ENCODE peak calls at places on chromosomes 3 and 15, in eight cellular contexts. Z, Y, G, R, X, S, B and H are unnamed samples.

GRCh38 chr3:110378481-110378880 is 693.1 kb upstream of the NECTIN3 start:
- DNase-seq in Z (no peak), Y (no peak), G (no peak), R (peak; percentile 12), X (no peak), S (no peak), B (no peak), H (no peak)

GRCh38 chr15:70505971-70506887 is 257.1 kb downstream of the UACA start:
- DNase-seq in Z (no peak), Y (no peak), G (no peak), R (peak; percentile 79), X (no peak), S (no peak), B (no peak), H (no peak)

GRCh38 chr3:29764059-29764458 is 483.2 kb downstream of the RBMS3 start:
- DNase-seq in Z (no peak), Y (no peak), G (no peak), R (peak; percentile 21), X (no peak), S (no peak), B (no peak), H (peak; percentile 67)

GRCh38 chr3:184498986-184499606 is 62.5 kb upstream of the EPHB3 start:
- DNase-seq in Z (no peak), Y (no peak), G (no peak), R (no peak), X (no peak), S (no peak), B (no peak), H (no peak)

GRCh38 chr3:17535173-17535730 is 207.2 kb downstream of the TBC1D5 start:
- DNase-seq in Z (no peak), Y (no peak), G (no peak), R (no peak), X (no peak), S (no peak), B (no peak), H (no peak)

GRCh38 chr3:89586676-89587075 is 479.3 kb downstream of the EPHA3 start:
- DNase-seq in Z (no peak), Y (no peak), G (no peak), R (peak; percentile 89), X (no peak), S (no peak), B (no peak), H (no peak)

GRCh38 chr3:17489139-17489538 is 253.3 kb downstream of the TBC1D5 start:
- DNase-seq in Z (no peak), Y (no peak), G (no peak), R (no peak), X (no peak), S (no peak), B (no peak), H (no peak)

GRCh38 chr15:38054488-38054887 is 120.0 kb downstream of the TMCO5A start:
- DNase-seq in Z (no peak), Y (no peak), G (no peak), R (no peak), X (no peak), S (no peak), B (no peak), H (no peak)

GRCh38 chr3:187101184-187102072 is 37.9 kb downstream of the RPL39L start:
- DNase-seq in Z (peak; percentile 33), Y (peak; percentile 50), G (peak; percentile 15), R (peak; percentile 49), X (peak; percentile 21), S (no peak), B (peak; percentile 84), H (peak; percentile 69)

GRCh38 chr3:50186096-50186495 is 5.3 kb upstream of the GNAT1 start:
- DNase-seq in Z (no peak), Y (no peak), G (no peak), R (no peak), X (no peak), S (no peak), B (no peak), H (no peak)

GRCh38 chr3:112627419-112627818 is 13.5 kb downstream of the CCDC80 start:
- DNase-seq in Z (no peak), Y (no peak), G (no peak), R (no peak), X (no peak), S (no peak), B (no peak), H (no peak)

GRCh38 chr3:48507256-48508061 is 3.5 kb upstream of the SHISA5 start:
- DNase-seq in Z (peak; percentile 56), Y (peak; percentile 83), G (peak; percentile 90), R (peak; percentile 98), X (peak; percentile 79), S (peak; percentile 81), B (peak; percentile 68), H (peak; percentile 5)

GRCh38 chr3:111332488-111333095 is 209.4 kb upstream of the CD96 start:
- DNase-seq in Z (no peak), Y (no peak), G (no peak), R (no peak), X (no peak), S (no peak), B (no peak), H (no peak)

GRCh38 chr3:44506961-44507360 is 29.5 kb upstream of the ZNF445 start:
- DNase-seq in Z (no peak), Y (no peak), G (peak; percentile 15), R (peak; percentile 13), X (no peak), S (no peak), B (no peak), H (no peak)

GRCh38 chr3:58331593-58332152 is 1.0 kb upstream of the PXK start:
- DNase-seq in Z (no peak), Y (no peak), G (no peak), R (no peak), X (no peak), S (no peak), B (no peak), H (no peak)

GRCh38 chr15:70035719-70036077 is 62.0 kb downstream of the TLE3 start:
- DNase-seq in Z (no peak), Y (no peak), G (no peak), R (no peak), X (no peak), S (peak; percentile 90), B (no peak), H (no peak)

GRCh38 chr3:117790256-117790987 is 1080.8 kb downstream of the TUSC7 start:
- DNase-seq in Z (no peak), Y (no peak), G (peak; percentile 20), R (peak; percentile 81), X (peak; percentile 1), S (no peak), B (no peak), H (no peak)

GRCh38 chr3:25751691-25752090 is 31.6 kb downstream of the NGLY1 start:
- DNase-seq in Z (no peak), Y (no peak), G (no peak), R (peak; percentile 17), X (no peak), S (no peak), B (no peak), H (no peak)

GRCh38 chr3:127112796-127113570 is 79.9 kb upstream of the PRR23E start:
- DNase-seq in Z (no peak), Y (no peak), G (no peak), R (no peak), X (no peak), S (no peak), B (peak; percentile 26), H (no peak)

GRCh38 chr3:195011231-195011834 is 259.6 kb downstream of the XXYLT1 start:
- DNase-seq in Z (no peak), Y (no peak), G (no peak), R (no peak), X (no peak), S (no peak), B (no peak), H (no peak)

GRCh38 chr15:75125935-75126334 is 75.7 kb upstream of the C15orf39 start:
- DNase-seq in Z (no peak), Y (no peak), G (no peak), R (no peak), X (no peak), S (no peak), B (no peak), H (no peak)

GRCh38 chr3:141115752-141116541 is 64.8 kb downstream of the SPSB4 start:
- DNase-seq in Z (no peak), Y (no peak), G (no peak), R (no peak), X (no peak), S (no peak), B (no peak), H (no peak)

GRCh38 chr3:110902453-110903085 is 169.0 kb upstream of the NECTIN3 start:
- DNase-seq in Z (no peak), Y (no peak), G (no peak), R (no peak), X (no peak), S (no peak), B (peak; percentile 78), H (no peak)

GRCh38 chr15:70880781-70881180 is 11.5 kb downstream of the THAP10 start:
- DNase-seq in Z (no peak), Y (no peak), G (no peak), R (no peak), X (no peak), S (no peak), B (no peak), H (no peak)

GRCh38 chr15:42194502-42194901 is 13.6 kb downstream of the VPS39 start:
- DNase-seq in Z (no peak), Y (no peak), G (no peak), R (peak; percentile 39), X (no peak), S (no peak), B (no peak), H (no peak)

GRCh38 chr15:89217686-89218376 is 3.5 kb downstream of the RLBP1 start:
- DNase-seq in Z (no peak), Y (no peak), G (no peak), R (no peak), X (no peak), S (no peak), B (no peak), H (no peak)

GRCh38 chr3:124363451-124363850 is 366.8 kb upstream of the UMPS start:
- DNase-seq in Z (no peak), Y (no peak), G (no peak), R (no peak), X (no peak), S (no peak), B (peak; percentile 54), H (no peak)

GRCh38 chr3:178847170-178847569 is 224.4 kb downstream of the ZMAT3 start:
- DNase-seq in Z (no peak), Y (no peak), G (no peak), R (no peak), X (no peak), S (no peak), B (no peak), H (no peak)